ENCODE peak calls at places on chromosomes 7 and 10, in four cellular contexts. One of them, this sample, is unnamed.

GRCh38 chr10:116044722-116045374 is 228.2 kb downstream of the GFRA1 start:
- DNase-seq in stimulated activated CD8-positive, alpha-beta memory T cell treated with anti-CD3 and anti-CD28 coated beads, Interleukin-4, amount 100 ng/mL, for 1 hour: no peak
- DNase-seq in Ammon's horn: no peak
- DNase-seq in GM20000: no peak
- DNase-seq in this sample: no peak

GRCh38 chr10:92387289-92387940 is 96.4 kb downstream of the MARCHF5 start:
- DNase-seq in stimulated activated CD8-positive, alpha-beta memory T cell treated with anti-CD3 and anti-CD28 coated beads, Interleukin-4, amount 100 ng/mL, for 1 hour: no peak
- DNase-seq in Ammon's horn: no peak
- DNase-seq in GM20000: peak; percentile 46
- DNase-seq in this sample: no peak

GRCh38 chr7:75856562-75856961 is 22.3 kb upstream of the RHBDD2 start:
- DNase-seq in stimulated activated CD8-positive, alpha-beta memory T cell treated with anti-CD3 and anti-CD28 coated beads, Interleukin-4, amount 100 ng/mL, for 1 hour: no peak
- DNase-seq in Ammon's horn: no peak
- DNase-seq in GM20000: no peak
- DNase-seq in this sample: no peak

GRCh38 chr10:7408003-7408493 is 2.8 kb downstream of the SFMBT2 start:
- DNase-seq in stimulated activated CD8-positive, alpha-beta memory T cell treated with anti-CD3 and anti-CD28 coated beads, Interleukin-4, amount 100 ng/mL, for 1 hour: no peak
- DNase-seq in Ammon's horn: peak; percentile 48
- DNase-seq in GM20000: peak; percentile 66
- DNase-seq in this sample: no peak

GRCh38 chr7:107939472-107940145 is 48.6 kb downstream of the DLD start:
- DNase-seq in stimulated activated CD8-positive, alpha-beta memory T cell treated with anti-CD3 and anti-CD28 coated beads, Interleukin-4, amount 100 ng/mL, for 1 hour: no peak
- DNase-seq in Ammon's horn: peak; percentile 63
- DNase-seq in GM20000: no peak
- DNase-seq in this sample: peak; percentile 35

GRCh38 chr10:15227611-15228372 is 59.3 kb upstream of the NMT2 start:
- DNase-seq in stimulated activated CD8-positive, alpha-beta memory T cell treated with anti-CD3 and anti-CD28 coated beads, Interleukin-4, amount 100 ng/mL, for 1 hour: no peak
- DNase-seq in Ammon's horn: no peak
- DNase-seq in GM20000: no peak
- DNase-seq in this sample: no peak

GRCh38 chr7:139109188-139109982 is at the start of gene ZC3HAV1:
- DNase-seq in stimulated activated CD8-positive, alpha-beta memory T cell treated with anti-CD3 and anti-CD28 coated beads, Interleukin-4, amount 100 ng/mL, for 1 hour: peak; percentile 65
- DNase-seq in Ammon's horn: peak; percentile 80
- DNase-seq in GM20000: peak; percentile 88
- DNase-seq in this sample: peak; percentile 13

GRCh38 chr7:101567231-101567630 is 61.9 kb downstream of the MYL10 start:
- DNase-seq in stimulated activated CD8-positive, alpha-beta memory T cell treated with anti-CD3 and anti-CD28 coated beads, Interleukin-4, amount 100 ng/mL, for 1 hour: no peak
- DNase-seq in Ammon's horn: peak; percentile 23
- DNase-seq in GM20000: no peak
- DNase-seq in this sample: no peak

GRCh38 chr7:130263130-130263529 is 3.5 kb upstream of the CPA2 start:
- DNase-seq in stimulated activated CD8-positive, alpha-beta memory T cell treated with anti-CD3 and anti-CD28 coated beads, Interleukin-4, amount 100 ng/mL, for 1 hour: no peak
- DNase-seq in Ammon's horn: no peak
- DNase-seq in GM20000: no peak
- DNase-seq in this sample: no peak

GRCh38 chr7:8109196-8110022 is 140.8 kb downstream of the GLCCI1 start:
- DNase-seq in stimulated activated CD8-positive, alpha-beta memory T cell treated with anti-CD3 and anti-CD28 coated beads, Interleukin-4, amount 100 ng/mL, for 1 hour: no peak
- DNase-seq in Ammon's horn: no peak
- DNase-seq in GM20000: no peak
- DNase-seq in this sample: no peak

GRCh38 chr7:47518827-47519226 is 63.1 kb downstream of the TNS3 start:
- DNase-seq in stimulated activated CD8-positive, alpha-beta memory T cell treated with anti-CD3 and anti-CD28 coated beads, Interleukin-4, amount 100 ng/mL, for 1 hour: no peak
- DNase-seq in Ammon's horn: no peak
- DNase-seq in GM20000: no peak
- DNase-seq in this sample: no peak